ENCODE peak calls at places on chromosomes 13 and 19, in ten cellular contexts. One of them, this sample, is unnamed.

GRCh38 chr19:44869728-44870470 is 21.2 kb upstream of the TOMM40 start:
- DNase-seq in cardiac fibroblast: peak
- DNase-seq in endodermal cell: no peak
- DNase-seq in tibial nerve: no peak
- DNase-seq in esophagus squamous epithelium: no peak
- DNase-seq in cardiac muscle cell: no peak
- DNase-seq in uterus: no peak
- DNase-seq in mucosa of descending colon: peak
- DNase-seq in stomach: no peak
- DNase-seq in AG04450: peak
- DNase-seq in this sample: peak

GRCh38 chr13:71517004-71517403 is 350.0 kb downstream of the DACH1 start:
- DNase-seq in endodermal cell: no peak
- DNase-seq in stomach: no peak
- DNase-seq in esophagus squamous epithelium: no peak
- DNase-seq in cardiac fibroblast: no peak
- DNase-seq in AG04450: no peak
- DNase-seq in uterus: no peak
- DNase-seq in tibial nerve: no peak
- DNase-seq in mucosa of descending colon: peak
- DNase-seq in cardiac muscle cell: no peak
- DNase-seq in this sample: no peak

GRCh38 chr13:113933901-113934300 is 40.0 kb downstream of the C13orf46 start:
- DNase-seq in cardiac fibroblast: no peak
- DNase-seq in endodermal cell: no peak
- DNase-seq in esophagus squamous epithelium: no peak
- DNase-seq in mucosa of descending colon: no peak
- DNase-seq in uterus: peak
- DNase-seq in stomach: no peak
- DNase-seq in tibial nerve: peak
- DNase-seq in AG04450: no peak
- DNase-seq in cardiac muscle cell: no peak
- DNase-seq in this sample: no peak

GRCh38 chr13:52022355-52022754 is 2.1 kb upstream of the UTP14C start:
- DNase-seq in esophagus squamous epithelium: no peak
- DNase-seq in cardiac muscle cell: no peak
- DNase-seq in uterus: no peak
- DNase-seq in tibial nerve: no peak
- DNase-seq in endodermal cell: no peak
- DNase-seq in mucosa of descending colon: no peak
- DNase-seq in AG04450: no peak
- DNase-seq in cardiac fibroblast: no peak
- DNase-seq in stomach: no peak
- DNase-seq in this sample: no peak

GRCh38 chr13:79503069-79503468 is 22.1 kb downstream of the NDFIP2 start:
- DNase-seq in tibial nerve: no peak
- DNase-seq in stomach: no peak
- DNase-seq in AG04450: no peak
- DNase-seq in cardiac fibroblast: no peak
- DNase-seq in endodermal cell: no peak
- DNase-seq in mucosa of descending colon: no peak
- DNase-seq in uterus: no peak
- DNase-seq in esophagus squamous epithelium: no peak
- DNase-seq in cardiac muscle cell: no peak
- DNase-seq in this sample: no peak

GRCh38 chr13:111484959-111485358 is 164.5 kb downstream of the TEX29 start:
- DNase-seq in stomach: no peak
- DNase-seq in uterus: no peak
- DNase-seq in tibial nerve: no peak
- DNase-seq in esophagus squamous epithelium: no peak
- DNase-seq in AG04450: no peak
- DNase-seq in cardiac muscle cell: no peak
- DNase-seq in endodermal cell: no peak
- DNase-seq in cardiac fibroblast: no peak
- DNase-seq in mucosa of descending colon: no peak
- DNase-seq in this sample: no peak

GRCh38 chr13:39268398-39268797 is 230.1 kb downstream of the NHLRC3 start:
- DNase-seq in stomach: no peak
- DNase-seq in esophagus squamous epithelium: no peak
- DNase-seq in cardiac muscle cell: no peak
- DNase-seq in tibial nerve: no peak
- DNase-seq in cardiac fibroblast: no peak
- DNase-seq in AG04450: no peak
- DNase-seq in mucosa of descending colon: no peak
- DNase-seq in endodermal cell: no peak
- DNase-seq in uterus: no peak
- DNase-seq in this sample: no peak

GRCh38 chr13:62510906-62511655 is 1095.4 kb upstream of the PCDH20 start:
- DNase-seq in tibial nerve: no peak
- DNase-seq in stomach: no peak
- DNase-seq in mucosa of descending colon: no peak
- DNase-seq in uterus: no peak
- DNase-seq in cardiac muscle cell: no peak
- DNase-seq in esophagus squamous epithelium: no peak
- DNase-seq in AG04450: no peak
- DNase-seq in cardiac fibroblast: no peak
- DNase-seq in endodermal cell: no peak
- DNase-seq in this sample: no peak

GRCh38 chr19:51719251-51719901 is 4.4 kb downstream of the HAS1 start:
- DNase-seq in esophagus squamous epithelium: no peak
- DNase-seq in cardiac muscle cell: peak
- DNase-seq in uterus: no peak
- DNase-seq in stomach: no peak
- DNase-seq in tibial nerve: no peak
- DNase-seq in mucosa of descending colon: no peak
- DNase-seq in cardiac fibroblast: no peak
- DNase-seq in AG04450: no peak
- DNase-seq in endodermal cell: peak
- DNase-seq in this sample: no peak

GRCh38 chr13:79647518-79647917 is 166.6 kb downstream of the NDFIP2 start:
- DNase-seq in esophagus squamous epithelium: no peak
- DNase-seq in tibial nerve: no peak
- DNase-seq in stomach: no peak
- DNase-seq in endodermal cell: no peak
- DNase-seq in uterus: no peak
- DNase-seq in cardiac fibroblast: no peak
- DNase-seq in cardiac muscle cell: no peak
- DNase-seq in AG04450: no peak
- DNase-seq in mucosa of descending colon: no peak
- DNase-seq in this sample: no peak

GRCh38 chr13:36282818-36283432 is 14.7 kb downstream of the CCDC169 start:
- DNase-seq in cardiac muscle cell: peak
- DNase-seq in cardiac fibroblast: peak
- DNase-seq in tibial nerve: no peak
- DNase-seq in uterus: no peak
- DNase-seq in AG04450: peak
- DNase-seq in stomach: no peak
- DNase-seq in esophagus squamous epithelium: no peak
- DNase-seq in endodermal cell: no peak
- DNase-seq in mucosa of descending colon: no peak
- DNase-seq in this sample: peak

GRCh38 chr19:4474504-4475136 is 2.5 kb downstream of the HDGFL2 start:
- DNase-seq in esophagus squamous epithelium: no peak
- DNase-seq in uterus: no peak
- DNase-seq in tibial nerve: no peak
- DNase-seq in cardiac muscle cell: peak
- DNase-seq in mucosa of descending colon: no peak
- DNase-seq in stomach: no peak
- DNase-seq in AG04450: no peak
- DNase-seq in cardiac fibroblast: peak
- DNase-seq in endodermal cell: peak
- DNase-seq in this sample: peak

GRCh38 chr13:103758222-103758621 is 692.0 kb upstream of the SLC10A2 start:
- DNase-seq in endodermal cell: no peak
- DNase-seq in tibial nerve: no peak
- DNase-seq in cardiac fibroblast: no peak
- DNase-seq in uterus: no peak
- DNase-seq in esophagus squamous epithelium: no peak
- DNase-seq in cardiac muscle cell: no peak
- DNase-seq in AG04450: no peak
- DNase-seq in stomach: no peak
- DNase-seq in mucosa of descending colon: no peak
- DNase-seq in this sample: no peak

GRCh38 chr13:103757361-103757760 is 691.1 kb upstream of the SLC10A2 start:
- DNase-seq in uterus: no peak
- DNase-seq in endodermal cell: no peak
- DNase-seq in AG04450: no peak
- DNase-seq in tibial nerve: no peak
- DNase-seq in mucosa of descending colon: no peak
- DNase-seq in stomach: no peak
- DNase-seq in cardiac fibroblast: no peak
- DNase-seq in esophagus squamous epithelium: no peak
- DNase-seq in cardiac muscle cell: no peak
- DNase-seq in this sample: no peak

GRCh38 chr13:103762523-103762922 is 696.3 kb upstream of the SLC10A2 start:
- DNase-seq in stomach: no peak
- DNase-seq in endodermal cell: no peak
- DNase-seq in cardiac fibroblast: no peak
- DNase-seq in AG04450: no peak
- DNase-seq in cardiac muscle cell: no peak
- DNase-seq in tibial nerve: no peak
- DNase-seq in mucosa of descending colon: no peak
- DNase-seq in esophagus squamous epithelium: no peak
- DNase-seq in uterus: no peak
- DNase-seq in this sample: no peak
- TF ChIP-seq CTCF in stomach: no peak
- TF ChIP-seq CTCF in endodermal cell: peak
- TF ChIP-seq CTCF in cardiac fibroblast: no peak
- TF ChIP-seq CTCF in AG04450: no peak
- TF ChIP-seq CTCF in cardiac muscle cell: no peak
- TF ChIP-seq CTCF in tibial nerve: no peak
- TF ChIP-seq CTCF in mucosa of descending colon: no peak
- TF ChIP-seq CTCF in esophagus squamous epithelium: no peak
- TF ChIP-seq CTCF in uterus: no peak
- TF ChIP-seq CTCF in this sample: no peak

GRCh38 chr13:90846956-90847355 is 500.5 kb upstream of the MIR17HG start:
- DNase-seq in esophagus squamous epithelium: no peak
- DNase-seq in cardiac muscle cell: no peak
- DNase-seq in mucosa of descending colon: no peak
- DNase-seq in cardiac fibroblast: no peak
- DNase-seq in tibial nerve: no peak
- DNase-seq in AG04450: no peak
- DNase-seq in stomach: no peak
- DNase-seq in uterus: no peak
- DNase-seq in endodermal cell: no peak
- DNase-seq in this sample: no peak
- H3K4me3 ChIP-seq in esophagus squamous epithelium: no peak
- H3K4me3 ChIP-seq in cardiac muscle cell: no peak
- H3K4me3 ChIP-seq in mucosa of descending colon: no peak
- H3K4me3 ChIP-seq in cardiac fibroblast: no peak
- H3K4me3 ChIP-seq in tibial nerve: no peak
- H3K4me3 ChIP-seq in AG04450: no peak
- H3K4me3 ChIP-seq in stomach: no peak
- H3K4me3 ChIP-seq in uterus: no peak
- H3K4me3 ChIP-seq in endodermal cell: peak
- H3K4me3 ChIP-seq in this sample: no peak

GRCh38 chr19:9848060-9848459 is 12.9 kb downstream of the PIN1 start:
- DNase-seq in AG04450: no peak
- DNase-seq in tibial nerve: no peak
- DNase-seq in mucosa of descending colon: peak
- DNase-seq in endodermal cell: peak
- DNase-seq in cardiac muscle cell: peak
- DNase-seq in esophagus squamous epithelium: no peak
- DNase-seq in uterus: no peak
- DNase-seq in stomach: no peak
- DNase-seq in cardiac fibroblast: no peak
- DNase-seq in this sample: no peak
- TF ChIP-seq CTCF in AG04450: peak
- TF ChIP-seq CTCF in tibial nerve: no peak
- TF ChIP-seq CTCF in mucosa of descending colon: no peak
- TF ChIP-seq CTCF in endodermal cell: peak
- TF ChIP-seq CTCF in cardiac muscle cell: peak
- TF ChIP-seq CTCF in esophagus squamous epithelium: peak
- TF ChIP-seq CTCF in uterus: no peak
- TF ChIP-seq CTCF in stomach: no peak
- TF ChIP-seq CTCF in cardiac fibroblast: peak
- TF ChIP-seq CTCF in this sample: peak

GRCh38 chr13:27921421-27921960 is 1.7 kb downstream of the PDX1 start:
- DNase-seq in AG04450: no peak
- DNase-seq in tibial nerve: no peak
- DNase-seq in mucosa of descending colon: no peak
- DNase-seq in endodermal cell: peak
- DNase-seq in uterus: no peak
- DNase-seq in cardiac fibroblast: no peak
- DNase-seq in cardiac muscle cell: no peak
- DNase-seq in stomach: no peak
- DNase-seq in esophagus squamous epithelium: no peak
- DNase-seq in this sample: no peak
- H3K4me3 ChIP-seq in AG04450: peak
- H3K4me3 ChIP-seq in tibial nerve: peak
- H3K4me3 ChIP-seq in mucosa of descending colon: no peak
- H3K4me3 ChIP-seq in endodermal cell: peak
- H3K4me3 ChIP-seq in uterus: no peak
- H3K4me3 ChIP-seq in cardiac fibroblast: peak
- H3K4me3 ChIP-seq in cardiac muscle cell: peak
- H3K4me3 ChIP-seq in stomach: peak
- H3K4me3 ChIP-seq in esophagus squamous epithelium: peak
- H3K4me3 ChIP-seq in this sample: peak

DNA sequence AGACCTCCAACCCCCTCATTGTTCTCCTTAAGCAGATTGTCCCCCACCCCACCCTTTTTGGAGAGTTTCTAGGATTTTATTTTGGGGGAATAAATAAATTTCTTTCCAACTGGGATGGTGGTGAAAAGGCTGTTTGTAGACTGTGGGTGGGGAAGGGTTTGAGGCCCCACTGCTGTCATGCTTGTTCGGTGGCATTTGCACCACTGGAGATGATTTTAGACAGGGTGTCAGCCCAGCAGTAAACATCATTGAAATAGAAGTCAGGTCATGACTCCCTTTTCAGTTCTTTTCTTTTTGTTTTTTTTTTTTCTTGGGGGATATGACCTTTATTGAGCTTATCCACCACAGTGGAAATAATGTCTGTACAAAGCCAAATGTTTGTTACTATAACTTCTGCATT is 14.0 kb downstream of the UBAC2 start:
- DNase-seq in uterus: no peak
- DNase-seq in esophagus squamous epithelium: no peak
- DNase-seq in tibial nerve: no peak
- DNase-seq in mucosa of descending colon: no peak
- DNase-seq in AG04450: no peak
- DNase-seq in cardiac muscle cell: no peak
- DNase-seq in stomach: no peak
- DNase-seq in endodermal cell: no peak
- DNase-seq in cardiac fibroblast: no peak
- DNase-seq in this sample: no peak
- TF ChIP-seq CTCF in uterus: no peak
- TF ChIP-seq CTCF in esophagus squamous epithelium: no peak
- TF ChIP-seq CTCF in tibial nerve: no peak
- TF ChIP-seq CTCF in mucosa of descending colon: no peak
- TF ChIP-seq CTCF in AG04450: no peak
- TF ChIP-seq CTCF in cardiac muscle cell: no peak
- TF ChIP-seq CTCF in stomach: no peak
- TF ChIP-seq CTCF in endodermal cell: no peak
- TF ChIP-seq CTCF in cardiac fibroblast: no peak
- TF ChIP-seq CTCF in this sample: no peak

GRCh38 chr13:95121516-95121915 is 179.7 kb downstream of the ABCC4 start:
- DNase-seq in cardiac muscle cell: no peak
- DNase-seq in tibial nerve: no peak
- DNase-seq in uterus: no peak
- DNase-seq in cardiac fibroblast: no peak
- DNase-seq in AG04450: no peak
- DNase-seq in mucosa of descending colon: no peak
- DNase-seq in esophagus squamous epithelium: no peak
- DNase-seq in stomach: no peak
- DNase-seq in endodermal cell: no peak
- DNase-seq in this sample: no peak
- H3K4me3 ChIP-seq in cardiac muscle cell: no peak
- H3K4me3 ChIP-seq in tibial nerve: no peak
- H3K4me3 ChIP-seq in uterus: no peak
- H3K4me3 ChIP-seq in cardiac fibroblast: no peak
- H3K4me3 ChIP-seq in AG04450: no peak
- H3K4me3 ChIP-seq in mucosa of descending colon: no peak
- H3K4me3 ChIP-seq in esophagus squamous epithelium: no peak
- H3K4me3 ChIP-seq in stomach: no peak
- H3K4me3 ChIP-seq in endodermal cell: no peak
- H3K4me3 ChIP-seq in this sample: no peak